ENCODE peak calls at places on chromosomes 11 and 22, in six cellular contexts. N is Kasumi-1; R is activated CD8-positive, alpha-beta T cell treated with anti-CD3 and anti-CD28 coated beads for 36 hours; O is germinal center; U is HCEC 1CT; K is amygdala. S is an unnamed sample.

GRCh38 chr11:113507341-113507740 is 32.1 kb upstream of the DRD2 start:
- DNase-seq in O (no peak), R (no peak), U (no peak), K (no peak), N (no peak), S (no peak)

GRCh38 chr11:72333657-72334056 is 89.7 kb upstream of the PHOX2A start:
- DNase-seq in R (peak), O (no peak), K (no peak), N (peak), U (no peak), S (no peak)

GRCh38 chr11:36033082-36033751 is 89.4 kb downstream of the LDLRAD3 start:
- DNase-seq in N (no peak), U (no peak), O (no peak), K (no peak), R (no peak), S (no peak)

GRCh38 chr22:32612834-32613233 is 138.2 kb downstream of the FBXO7 start:
- DNase-seq in K (no peak), N (peak), R (no peak), O (no peak), U (no peak), S (no peak)

GRCh38 chr22:43889366-43890253 is 2.2 kb downstream of the PNPLA5 start:
- DNase-seq in U (peak), K (no peak), N (no peak), O (no peak), R (no peak), S (no peak)

GRCh38 chr11:19241260-19242183 is 777 bp upstream of the E2F8 start:
- DNase-seq in O (peak), N (no peak), R (peak), U (no peak), K (no peak), S (no peak)

GRCh38 chr11:119892311-119892808 is 163.4 kb upstream of the NECTIN1 start:
- DNase-seq in R (no peak), K (peak), N (no peak), U (no peak), O (no peak), S (peak)

GRCh38 chr11:37496196-37496595 is 898.2 kb upstream of the RAG2 start:
- DNase-seq in U (no peak), K (no peak), N (no peak), R (no peak), O (no peak), S (no peak)

GRCh38 chr22:25404556-25404922 is 159.9 kb upstream of the GRK3 start:
- DNase-seq in R (no peak), U (no peak), N (no peak), K (no peak), O (peak), S (no peak)

GRCh38 chr11:47409440-47410403 is 1.3 kb downstream of the SLC39A13 start:
- DNase-seq in R (no peak), K (no peak), N (no peak), O (no peak), U (no peak), S (no peak)

GRCh38 chr11:61776561-61777075 is 15.8 kb downstream of the TMEM258 start:
- DNase-seq in N (peak), K (no peak), R (peak), U (peak), O (peak), S (no peak)

GRCh38 chr11:46382644-46383403 is 1.4 kb downstream of the MDK start:
- DNase-seq in O (no peak), R (no peak), K (no peak), U (peak), N (no peak), S (no peak)

GRCh38 chr22:21451545-21452520 is 15.4 kb upstream of the TMEM191C start:
- DNase-seq in R (no peak), U (no peak), O (no peak), N (no peak), K (no peak), S (no peak)

S was measured in substantia nigra.